ENCODE peak calls at places on chromosomes 2 and 18, in six cellular contexts. J is A549, H is sigmoid colon, P is IMR-90, R is K562, G is heart left ventricle. S is an unnamed sample.

GRCh38 chr2:188600536-188601210 is 309.0 kb downstream of the GULP1 start:
- DNase-seq in J (no peak), H (no peak), P (peak), R (no peak), G (no peak), S (no peak)

GRCh38 chr2:120669121-120669952 is 66.3 kb upstream of the GLI2 start:
- DNase-seq in J (peak), H (peak), P (peak), R (peak), G (no peak), S (no peak)

GRCh38 chr18:75654928-75655745 is 227.6 kb upstream of the SMIM21 start:
- DNase-seq in J (no peak), H (no peak), P (no peak), R (no peak), G (no peak), S (no peak)

GRCh38 chr18:24995056-24995455 is 356.9 kb downstream of the ZNF521 start:
- DNase-seq in J (no peak), H (no peak), P (peak), R (no peak), G (no peak), S (no peak)

GRCh38 chr2:3100386-3100785 is 277.2 kb downstream of the EIPR1 start:
- DNase-seq in J (no peak), H (no peak), P (no peak), R (no peak), G (no peak), S (no peak)

GRCh38 chr2:196230051-196230450 is 58.7 kb upstream of the STK17B start:
- DNase-seq in J (no peak), H (no peak), P (no peak), R (no peak), G (no peak), S (peak)

GRCh38 chr18:35516789-35517188 is 19.0 kb upstream of the INO80C start:
- DNase-seq in J (no peak), H (no peak), P (no peak), R (no peak), G (no peak), S (no peak)

GRCh38 chr2:204447722-204448121 is 97.6 kb upstream of the PARD3B start:
- DNase-seq in J (no peak), H (no peak), P (no peak), R (no peak), G (no peak), S (no peak)

GRCh38 chr18:23342506-23342905 is 110.6 kb upstream of the RIOK3 start:
- DNase-seq in J (no peak), H (no peak), P (no peak), R (no peak), G (no peak), S (no peak)

GRCh38 chr2:40754912-40755311 is 303.0 kb upstream of the SLC8A1 start:
- DNase-seq in J (no peak), H (no peak), P (no peak), R (no peak), G (no peak), S (no peak)

GRCh38 chr2:231162036-231162345 is 36.4 kb upstream of the ARMC9 start:
- DNase-seq in J (peak), H (no peak), P (peak), R (no peak), G (no peak), S (no peak)

GRCh38 chr2:190121971-190122370 is 59.4 kb upstream of the MSTN start:
- DNase-seq in J (peak), H (no peak), P (peak), R (no peak), G (no peak), S (no peak)

GRCh38 chr2:164840458-164840929 is 1.1 kb downstream of the COBLL1 start:
- DNase-seq in J (no peak), H (peak), P (no peak), R (no peak), G (peak), S (peak)

GRCh38 chr2:205994344-205994743 is 91.6 kb downstream of the INO80D start:
- DNase-seq in J (no peak), H (no peak), P (no peak), R (no peak), G (no peak), S (no peak)

GRCh38 chr2:205990104-205990503 is 95.9 kb downstream of the INO80D start:
- DNase-seq in J (no peak), H (no peak), P (no peak), R (no peak), G (no peak), S (no peak)

GRCh38 chr2:205996156-205996555 is 89.8 kb downstream of the INO80D start:
- DNase-seq in J (no peak), H (no peak), P (no peak), R (no peak), G (no peak), S (no peak)

GRCh38 chr2:205998601-205999000 is 87.4 kb downstream of the INO80D start:
- DNase-seq in J (no peak), H (no peak), P (peak), R (no peak), G (no peak), S (no peak)

DNA sequence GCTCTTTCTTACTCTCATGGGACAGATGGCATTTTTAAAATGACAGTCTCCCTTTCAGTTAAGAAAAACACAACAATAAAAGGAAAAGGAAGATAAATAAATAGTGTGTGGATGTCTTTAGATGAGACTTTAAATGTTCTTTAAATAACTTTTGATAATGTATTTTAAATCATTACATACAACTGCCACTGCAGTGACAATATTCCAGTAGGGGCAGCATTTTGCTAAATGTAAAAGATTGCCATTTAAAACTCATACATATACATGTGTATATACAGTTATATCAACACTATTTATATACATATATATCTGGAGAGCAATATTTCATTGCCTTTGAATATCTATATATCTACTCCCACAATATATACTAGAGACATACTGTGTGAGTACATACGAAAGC is 90.7 kb downstream of the INO80D start:
- DNase-seq in J (no peak), H (no peak), P (no peak), R (no peak), G (no peak), S (no peak)
- TF ChIP-seq CTCF in J (peak), H (no peak), P (no peak), R (no peak), G (no peak), S (no peak)

GRCh38 chr2:237687666-237688065 is 60.3 kb downstream of the LRRFIP1 start:
- DNase-seq in J (peak), H (peak), P (peak), R (no peak), G (peak), S (peak)
- TF ChIP-seq POLR2A in J (no peak), H (no peak), P (no peak), R (no peak), G (no peak), S (no peak)

DNA sequence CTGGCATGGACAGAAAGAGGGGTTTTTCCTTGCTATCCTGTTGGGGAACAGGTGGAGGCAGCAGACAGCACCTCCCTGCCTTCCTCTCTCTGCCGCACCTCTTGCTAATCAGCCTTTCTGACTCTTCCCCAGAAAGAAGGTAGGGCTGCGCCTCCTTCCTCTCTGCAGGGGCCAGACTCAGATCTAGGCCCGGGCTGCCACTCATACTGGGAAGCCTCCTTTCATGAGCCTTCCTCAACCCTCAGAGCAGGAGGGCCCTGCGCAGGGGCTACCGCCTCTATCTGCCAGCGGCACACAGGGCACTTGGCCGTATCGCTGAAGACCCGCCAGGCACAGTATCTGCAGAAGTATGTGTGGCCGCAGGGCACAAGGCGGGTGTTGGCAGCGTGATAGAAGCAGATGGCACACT is 7.1 kb downstream of the NEURL3 start:
- DNase-seq in J (no peak), H (no peak), P (no peak), R (no peak), G (no peak), S (no peak)
- TF ChIP-seq CTCF in J (no peak), H (no peak), P (no peak), R (peak), G (no peak), S (no peak)

GRCh38 chr2:52818958-52819357 is 948.6 kb upstream of the CHAC2 start:
- DNase-seq in J (no peak), H (no peak), P (no peak), R (no peak), G (no peak), S (no peak)

GRCh38 chr2:52821631-52822030 is 946.0 kb upstream of the CHAC2 start:
- DNase-seq in J (peak), H (no peak), P (peak), R (no peak), G (no peak), S (no peak)
- TF ChIP-seq POLR2A in J (no peak), H (no peak), P (no peak), R (no peak), G (no peak), S (no peak)

S was measured in lower leg skin.